ENCODE peak calls at places on chromosomes 16 and 17, in four cellular contexts. Z is retinal pigment epithelial cell; S is GM23338; K is activated naive CD4-positive, alpha-beta T cell treated with Interleukin-2 at 50 U/mL for 16 hours. F is an unnamed sample.

GRCh38 chr17:17818088-17818526 is 18.7 kb downstream of the SREBF1 start:
- DNase-seq in Z (no peak), S (peak), K (no peak), F (peak)

GRCh38 chr17:45018514-45019176 is 32.8 kb downstream of the DCAKD start:
- DNase-seq in Z (no peak), S (peak), K (peak), F (peak)

GRCh38 chr16:67268136-67268579 is 11.2 kb upstream of the PLEKHG4 start:
- DNase-seq in Z (no peak), S (no peak), K (no peak), F (no peak)

GRCh38 chr17:38320482-38320881 is 23.3 kb downstream of the GPR179 start:
- DNase-seq in Z (no peak), S (no peak), K (no peak), F (no peak)

GRCh38 chr17:83082899-83083367 is 3.5 kb downstream of the METRNL start:
- DNase-seq in Z (no peak), S (no peak), K (no peak), F (no peak)

GRCh38 chr16:89700649-89701424 is 668 bp downstream of the SPATA2L start:
- DNase-seq in Z (no peak), S (peak), K (peak), F (peak)

GRCh38 chr17:50181601-50182345 is 16.0 kb downstream of the SGCA start:
- DNase-seq in Z (peak), S (no peak), K (no peak), F (no peak)

GRCh38 chr17:6695565-6695964 is 17.6 kb downstream of the SLC13A5 start:
- DNase-seq in Z (no peak), S (no peak), K (no peak), F (no peak)

GRCh38 chr16:57730771-57731730 is 4.5 kb upstream of the KATNB1 start:
- DNase-seq in Z (no peak), S (no peak), K (no peak), F (no peak)

GRCh38 chr16:675884-676564 is 553 bp downstream of the RHBDL1 start:
- DNase-seq in Z (no peak), S (peak), K (no peak), F (no peak)

GRCh38 chr17:71438631-71439146 is 682.1 kb upstream of the SOX9 start:
- DNase-seq in Z (peak), S (no peak), K (no peak), F (no peak)

GRCh38 chr16:51222016-51222415 is 70.9 kb upstream of the SALL1 start:
- DNase-seq in Z (no peak), S (no peak), K (no peak), F (no peak)

GRCh38 chr17:74408830-74409229 is 23.1 kb upstream of the GPRC5C start:
- DNase-seq in Z (no peak), S (no peak), K (no peak), F (peak)

GRCh38 chr17:2964370-2964769 is 99.0 kb downstream of the OR1D5 start:
- DNase-seq in Z (no peak), S (no peak), K (no peak), F (peak)

GRCh38 chr16:82782715-82783251 is 156.0 kb downstream of the CDH13 start:
- DNase-seq in Z (no peak), S (peak), K (no peak), F (peak)

GRCh38 chr16:19595043-19595767 is 39.7 kb downstream of the VPS35L start:
- DNase-seq in Z (peak), S (no peak), K (no peak), F (peak)

GRCh38 chr16:49574826-49575225 is 201.2 kb downstream of the C16orf78 start:
- DNase-seq in Z (no peak), S (no peak), K (no peak), F (no peak)

GRCh38 chr16:78431701-78432100 is 332.2 kb downstream of the WWOX start:
- DNase-seq in Z (no peak), S (no peak), K (no peak), F (no peak)

GRCh38 chr17:59520276-59520675 is 45.1 kb upstream of the DHX40 start:
- DNase-seq in Z (no peak), S (no peak), K (no peak), F (no peak)

GRCh38 chr17:45227101-45227591 is 5.5 kb downstream of the FMNL1 start:
- DNase-seq in Z (no peak), S (no peak), K (no peak), F (peak)

GRCh38 chr16:28182183-28182582 is 29.6 kb downstream of the XPO6 start:
- DNase-seq in Z (no peak), S (no peak), K (peak), F (no peak)

GRCh38 chr17:41539979-41540701 is 12.0 kb upstream of the KRT19 start:
- DNase-seq in Z (no peak), S (no peak), K (no peak), F (peak)

GRCh38 chr17:79650861-79651260 is 40.0 kb upstream of the RBFOX3 start:
- DNase-seq in Z (no peak), S (no peak), K (no peak), F (no peak)

GRCh38 chr16:85537795-85538401 is 75.2 kb upstream of the GSE1 start:
- DNase-seq in Z (no peak), S (peak), K (no peak), F (peak)

GRCh38 chr16:75267631-75268264 is 16.3 kb upstream of the BCAR1 start:
- DNase-seq in Z (no peak), S (no peak), K (no peak), F (peak)

GRCh38 chr17:20095366-20096080 is 86.4 kb downstream of the SPECC1 start:
- DNase-seq in Z (no peak), S (peak), K (no peak), F (peak)

GRCh38 chr16:14629612-14629918 is 495 bp downstream of the PARN start:
- DNase-seq in Z (no peak), S (peak), K (peak), F (no peak)

GRCh38 chr17:81665205-81666091 is 957 bp downstream of the OXLD1 start:
- DNase-seq in Z (no peak), S (peak), K (peak), F (peak)

GRCh38 chr17:58328195-58329034 is at the start of gene TSPOAP1:
- DNase-seq in Z (no peak), S (peak), K (peak), F (peak)

GRCh38 chr17:21549107-21549687 is 143.1 kb upstream of the KCNJ18 start:
- DNase-seq in Z (no peak), S (no peak), K (peak), F (no peak)

GRCh38 chr16:84040823-84041391 is 1.7 kb downstream of the SLC38A8 start:
- DNase-seq in Z (peak), S (no peak), K (no peak), F (no peak)

GRCh38 chr16:3175157-3176153 is 12.5 kb upstream of the OR1F1 start:
- DNase-seq in Z (no peak), S (peak), K (peak), F (peak)

GRCh38 chr17:3002538-3003301 is 60.7 kb downstream of the OR1D5 start:
- DNase-seq in Z (no peak), S (no peak), K (no peak), F (no peak)